ENCODE peak calls at places on chromosome 1, in nine cellular contexts. F is brain microvascular endothelial cell, Y is neural progenitor cell, E is upper lobe of right lung, A is prostate gland, J is heart left ventricle, T is Caco-2, R is Peyer's patch, G is AG09309. I is an unnamed sample.

GRCh38 chr1:47582891-47583608 is 145.2 kb downstream of the FOXD2 start:
- DNase-seq in R (no peak), A (no peak), Y (no peak), G (no peak), F (peak; percentile 31), T (no peak), J (peak; percentile 4), E (no peak), I (no peak)

GRCh38 chr1:161082996-161083742 is 6.2 kb downstream of the NECTIN4 start:
- DNase-seq in A (peak; percentile 91), J (no peak), T (peak; percentile 92), R (no peak), F (peak; percentile 92), G (peak; percentile 69), Y (no peak), E (peak; percentile 97), I (peak; percentile 73)

GRCh38 chr1:183807549-183808168 is 2.7 kb downstream of the RGL1 start:
- DNase-seq in G (no peak), F (peak; percentile 54), R (no peak), Y (no peak), E (no peak), A (no peak), T (no peak), J (peak; percentile 32), I (no peak)

GRCh38 chr1:2104621-2105427 is 54.6 kb downstream of the PRKCZ start:
- DNase-seq in Y (peak; percentile 41), G (no peak), E (peak; percentile 90), A (no peak), J (no peak), R (no peak), T (no peak), F (no peak), I (no peak)

GRCh38 chr1:107228704-107229103 is 87.9 kb downstream of the NTNG1 start:
- DNase-seq in F (no peak), R (no peak), G (peak; percentile 11), J (no peak), Y (no peak), T (no peak), E (no peak), A (no peak), I (no peak)

GRCh38 chr1:201274616-201275265 is 8.6 kb upstream of the PKP1 start:
- DNase-seq in E (no peak), T (no peak), F (no peak), G (no peak), Y (no peak), A (no peak), J (no peak), R (no peak), I (no peak)

GRCh38 chr1:60990719-60991100 is 91.7 kb upstream of the NFIA start:
- DNase-seq in Y (no peak), T (no peak), E (no peak), R (no peak), F (no peak), A (no peak), J (no peak), G (no peak), I (no peak)

GRCh38 chr1:15942661-15943514 is 33.0 kb downstream of the ZBTB17 start:
- DNase-seq in Y (no peak), R (no peak), F (no peak), E (no peak), T (no peak), J (no peak), A (no peak), G (no peak), I (no peak)

GRCh38 chr1:230250061-230250460 is 176.1 kb downstream of the PGBD5 start:
- DNase-seq in F (no peak), J (no peak), A (no peak), E (no peak), G (no peak), R (no peak), T (no peak), Y (no peak), I (no peak)

GRCh38 chr1:35886606-35887431 is 3.8 kb downstream of the AGO1 start:
- DNase-seq in A (no peak), T (no peak), J (no peak), F (no peak), R (peak; percentile 48), Y (peak; percentile 48), G (no peak), E (no peak), I (no peak)

GRCh38 chr1:212457740-212458338 is 25.1 kb downstream of the NENF start:
- DNase-seq in G (no peak), R (no peak), J (no peak), T (peak; percentile 72), F (peak; percentile 45), E (no peak), Y (peak; percentile 78), A (no peak), I (no peak)

GRCh38 chr1:212454741-212455140 is 22.0 kb downstream of the NENF start:
- DNase-seq in R (no peak), G (no peak), T (no peak), F (no peak), A (no peak), Y (no peak), E (no peak), J (no peak), I (no peak)

GRCh38 chr1:212458817-212459216 is 26.1 kb downstream of the NENF start:
- DNase-seq in G (no peak), F (no peak), J (no peak), T (no peak), R (no peak), A (no peak), E (no peak), Y (no peak), I (no peak)

GRCh38 chr1:212455406-212456165 is 22.9 kb downstream of the NENF start:
- DNase-seq in J (peak; percentile 86), T (peak; percentile 92), A (peak; percentile 77), F (peak; percentile 86), Y (peak; percentile 83), E (peak; percentile 89), R (peak; percentile 83), G (peak; percentile 56), I (no peak)

DNA sequence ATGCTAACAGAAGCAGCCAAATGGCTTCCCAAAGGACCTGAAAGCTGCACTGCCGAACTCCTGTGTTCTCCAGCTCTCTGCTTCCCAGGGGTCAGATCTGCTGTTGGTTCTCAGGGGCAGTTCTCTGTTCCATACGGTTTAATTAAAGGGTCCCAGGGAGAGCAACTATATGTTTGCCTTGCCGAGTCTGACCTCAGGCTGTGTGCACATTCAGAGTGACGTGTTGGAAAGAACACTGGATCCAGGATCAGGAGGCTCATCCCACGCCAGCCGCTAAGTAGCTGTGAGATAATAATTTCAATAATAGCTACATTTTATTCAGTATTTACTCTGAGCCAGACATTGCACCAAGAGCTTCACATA is 23.4 kb downstream of the NENF start:
- DNase-seq in J (peak; percentile 25), T (no peak), Y (no peak), R (no peak), E (no peak), A (no peak), G (no peak), F (no peak), I (no peak)
- H3K4me3 ChIP-seq in J (no peak overlapping the region), T (no peak overlapping the region), Y (no peak overlapping the region), R (no peak overlapping the region), E (no peak overlapping the region), A (no peak overlapping the region), G (no peak overlapping the region), F (no peak overlapping the region), I (no peak overlapping the region)

GRCh38 chr1:7584157-7584556 is 186.9 kb upstream of the VAMP3 start:
- DNase-seq in J (no peak), F (no peak), E (peak; percentile 42), Y (no peak), A (no peak), R (no peak), T (no peak), G (no peak), I (no peak)

GRCh38 chr1:7580923-7581753 is 190.0 kb upstream of the VAMP3 start:
- DNase-seq in J (no peak), F (peak; percentile 36), E (peak; percentile 54), A (no peak), T (no peak), Y (no peak), G (peak; percentile 10), R (no peak), I (peak; percentile 4)

GRCh38 chr1:7581754-7582264 is 189.3 kb upstream of the VAMP3 start:
- DNase-seq in J (no peak), G (no peak), E (no peak), T (no peak), Y (no peak), F (no peak), R (no peak), A (no peak), I (no peak)

GRCh38 chr1:7583291-7584096 is 187.6 kb upstream of the VAMP3 start:
- DNase-seq in R (no peak), T (no peak), G (no peak), J (no peak), F (no peak), Y (peak; percentile 32), E (no peak), A (no peak), I (no peak)

GRCh38 chr1:7582439-7582972 is 188.6 kb upstream of the VAMP3 start:
- DNase-seq in J (no peak), T (no peak), E (no peak), A (no peak), R (no peak), F (no peak), Y (no peak), G (no peak), I (no peak)
- TF ChIP-seq CTCF in J (no peak), T (no peak), E (no peak), A (no peak), R (no peak), F (no peak), Y (no peak), G (no peak), I (no peak)

GRCh38 chr1:162367073-162367472 is 9.6 kb downstream of the SPATA46 start:
- DNase-seq in F (no peak), E (no peak), G (no peak), T (no peak), R (no peak), Y (no peak), J (no peak), A (no peak), I (no peak)
- H3K4me3 ChIP-seq in F (peak overlapping the region; percentile 33), E (no peak overlapping the region), G (peak overlapping the region; percentile 17), T (no peak overlapping the region), R (no peak overlapping the region), Y (no peak overlapping the region), J (peak overlapping the region; percentile 29), A (no peak overlapping the region), I (no peak overlapping the region)

GRCh38 chr1:29343476-29343875 is 107.2 kb downstream of the PTPRU start:
- DNase-seq in Y (no peak), F (no peak), J (no peak), T (no peak), A (no peak), G (no peak), R (no peak), E (no peak), I (no peak)

GRCh38 chr1:29343908-29344307 is 107.6 kb downstream of the PTPRU start:
- DNase-seq in T (no peak), A (no peak), G (no peak), Y (no peak), F (no peak), R (no peak), E (peak; percentile 32), J (no peak), I (no peak)

GRCh38 chr1:29344336-29344735 is 108.0 kb downstream of the PTPRU start:
- DNase-seq in E (peak; percentile 33), G (no peak), T (no peak), R (no peak), F (no peak), Y (no peak), A (no peak), J (no peak), I (no peak)

GRCh38 chr1:29342351-29342750 is 106.0 kb downstream of the PTPRU start:
- DNase-seq in A (no peak), T (no peak), E (no peak), R (no peak), F (no peak), Y (no peak), J (no peak), G (no peak), I (no peak)

GRCh38 chr1:29341936-29342335 is 105.6 kb downstream of the PTPRU start:
- DNase-seq in R (no peak), T (no peak), G (no peak), E (no peak), Y (no peak), J (no peak), A (no peak), F (peak; percentile 3), I (no peak)
- TF ChIP-seq CTCF in R (no peak), T (peak; percentile 11), G (peak; percentile 21), E (no peak), Y (peak; percentile 32), J (no peak), A (no peak), F (peak; percentile 25), I (peak; percentile 28)

I was measured in epithelial cell of proximal tubule.